ENCODE peak calls at places on chromosomes 6 and 20, in five cellular contexts. O is upper lobe of left lung, P is MM.1S, Y is adrenal gland, Q is right lobe of liver. R is an unnamed sample. For H3K36me3 and H3K4me1, the result is how much of the 10 kb centered on the place peaks cover.

GRCh38 chr6:152356016-152356415 is 281.1 kb downstream of the SYNE1 start:
- DNase-seq in O (no peak), P (no peak), Y (no peak), Q (no peak), R (no peak)

GRCh38 chr20:39800548-39800947 is 838.4 kb downstream of the DHX35 start:
- DNase-seq in O (no peak), P (peak), Y (peak), Q (no peak), R (no peak)

GRCh38 chr6:28534880-28535279 is 9.2 kb downstream of the GPX5 start:
- DNase-seq in O (no peak), P (no peak), Y (no peak), Q (no peak), R (no peak)

GRCh38 chr6:13979284-13980171 is 54.8 kb downstream of the RNF182 start:
- DNase-seq in O (no peak), P (no peak), Y (no peak), Q (no peak), R (no peak)

GRCh38 chr6:1031671-1032070 is 280.2 kb upstream of the FOXQ1 start:
- DNase-seq in O (no peak), P (no peak), Y (no peak), Q (no peak), R (no peak)

GRCh38 chr20:62952373-62953166 is at the start of gene SLC17A9:
- DNase-seq in O (peak), P (peak), Y (peak), Q (peak), R (peak)

GRCh38 chr6:62323818-62324217 is 37.8 kb upstream of the KHDRBS2 start:
- DNase-seq in O (no peak), P (no peak), Y (no peak), Q (no peak), R (no peak)

GRCh38 chr6:50145125-50145524 is 95.4 kb upstream of the DEFB112 start:
- DNase-seq in O (no peak), P (no peak), Y (no peak), Q (no peak), R (no peak)

GRCh38 chr6:37698264-37699137 is 818 bp upstream of the MDGA1 start:
- DNase-seq in O (peak), P (peak), Y (no peak), Q (peak), R (peak)

GRCh38 chr20:53493201-53493908 is 100.3 kb downstream of the ZNF217 start:
- DNase-seq in O (no peak), P (no peak), Y (no peak), Q (no peak), R (no peak)

GRCh38 chr20:34998331-34998950 is 42.8 kb downstream of the MYH7B start:
- DNase-seq in O (no peak), P (no peak), Y (peak), Q (no peak), R (no peak)

GRCh38 chr6:88945596-88945995 is 17.8 kb downstream of the RNGTT start:
- DNase-seq in O (no peak), P (no peak), Y (no peak), Q (no peak), R (no peak)

GRCh38 chr6:116268589-116269293 is 11.0 kb downstream of the TSPYL1 start:
- DNase-seq in O (no peak), P (peak), Y (no peak), Q (no peak), R (no peak)

GRCh38 chr20:62733891-62734290 is 25.3 kb downstream of the NTSR1 start:
- DNase-seq in O (no peak), P (no peak), Y (no peak), Q (peak), R (no peak)

GRCh38 chr6:158057213-158057987 is 75.7 kb downstream of the SYNJ2 start:
- DNase-seq in O (no peak), P (no peak), Y (peak), Q (no peak), R (no peak)

GRCh38 chr6:147382945-147383554 is 125.4 kb upstream of the SAMD5 start:
- DNase-seq in O (no peak), P (peak), Y (no peak), Q (no peak), R (no peak)

GRCh38 chr6:161549977-161550655 is 276.3 kb upstream of the AGPAT4 start:
- DNase-seq in O (no peak), P (no peak), Y (no peak), Q (no peak), R (no peak)

GRCh38 chr6:110337481-110337880 is 20.7 kb downstream of the METTL24 start:
- DNase-seq in O (no peak), P (no peak), Y (no peak), Q (no peak), R (no peak)

GRCh38 chr6:30101939-30102700 is 10.8 kb downstream of the TRIM31 start:
- DNase-seq in O (peak), P (peak), Y (peak), Q (peak), R (peak)

GRCh38 chr20:51428451-51429143 is 113.9 kb downstream of the NFATC2 start:
- DNase-seq in O (peak), P (no peak), Y (no peak), Q (no peak), R (no peak)

GRCh38 chr6:160031442-160031841 is 62.6 kb downstream of the IGF2R start:
- DNase-seq in O (no peak), P (no peak), Y (no peak), Q (no peak), R (no peak)

GRCh38 chr6:122432816-122433215 is 33.4 kb downstream of the HSF2 start:
- DNase-seq in O (no peak), P (no peak), Y (no peak), Q (no peak), R (no peak)

GRCh38 chr6:122429328-122429727 is 29.9 kb downstream of the HSF2 start:
- DNase-seq in O (no peak), P (no peak), Y (no peak), Q (no peak), R (no peak)

GRCh38 chr6:122431780-122432179 is 32.3 kb downstream of the HSF2 start:
- DNase-seq in O (no peak), P (no peak), Y (no peak), Q (no peak), R (no peak)

GRCh38 chr6:122426597-122426996 is 27.1 kb downstream of the HSF2 start:
- DNase-seq in O (no peak), P (no peak), Y (no peak), Q (no peak), R (no peak)

DNA sequence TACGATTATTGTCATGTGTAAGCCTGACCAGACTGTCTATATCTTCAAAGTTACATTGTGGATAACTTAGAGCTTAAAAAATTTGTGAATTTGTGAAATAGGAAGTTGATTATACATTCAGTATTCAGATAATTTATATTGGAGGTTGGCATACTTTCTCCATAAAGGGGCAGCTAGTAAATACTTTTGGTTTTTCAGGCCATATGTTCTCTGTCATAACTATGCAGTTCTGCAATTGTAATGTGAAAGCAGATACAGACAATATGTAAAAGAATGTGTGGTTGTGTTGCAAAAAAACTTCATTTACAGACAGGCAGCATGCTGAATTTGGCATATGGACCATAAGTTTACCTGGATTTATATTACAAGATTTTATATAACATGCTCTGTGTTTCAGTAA is 29.3 kb downstream of the HSF2 start:
- DNase-seq in O (no peak), P (no peak), Y (no peak), Q (no peak), R (no peak)
- H3K36me3 ChIP-seq in O (half or more), P (under half), Y (under half), Q (under half), R (under half)

GRCh38 chr6:20841806-20842205 is 307.5 kb downstream of the CDKAL1 start:
- DNase-seq in O (no peak), P (no peak), Y (no peak), Q (no peak), R (no peak)

GRCh38 chr6:20837189-20837588 is 302.9 kb downstream of the CDKAL1 start:
- DNase-seq in O (no peak), P (no peak), Y (no peak), Q (no peak), R (no peak)

GRCh38 chr6:20840675-20841074 is 306.4 kb downstream of the CDKAL1 start:
- DNase-seq in O (no peak), P (no peak), Y (no peak), Q (no peak), R (no peak)

GRCh38 chr6:20838113-20838512 is 303.9 kb downstream of the CDKAL1 start:
- DNase-seq in O (no peak), P (no peak), Y (no peak), Q (no peak), R (no peak)

DNA sequence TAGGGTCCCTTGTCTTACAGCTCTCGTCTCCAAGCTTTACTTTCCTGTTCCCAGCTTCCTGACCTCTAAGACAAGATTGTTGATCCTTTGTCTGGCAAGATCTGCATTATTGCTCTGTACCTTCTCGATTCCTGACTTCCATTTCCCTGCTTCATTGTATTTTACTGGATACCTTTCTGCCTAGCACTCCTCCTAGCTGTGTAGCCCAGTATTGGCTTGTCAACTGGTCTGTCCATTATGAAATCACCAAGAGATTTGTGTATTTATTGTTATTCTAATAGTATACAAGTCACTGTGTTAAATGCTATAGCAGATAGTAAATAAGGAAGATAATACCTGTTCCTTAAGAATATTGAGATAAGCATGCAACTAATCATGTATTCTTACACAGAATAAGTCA is 305.4 kb downstream of the CDKAL1 start:
- DNase-seq in O (no peak), P (no peak), Y (no peak), Q (no peak), R (no peak)
- TF ChIP-seq CTCF in O (no peak), P (no peak), Y (no peak), Q (no peak), R (no peak)

DNA sequence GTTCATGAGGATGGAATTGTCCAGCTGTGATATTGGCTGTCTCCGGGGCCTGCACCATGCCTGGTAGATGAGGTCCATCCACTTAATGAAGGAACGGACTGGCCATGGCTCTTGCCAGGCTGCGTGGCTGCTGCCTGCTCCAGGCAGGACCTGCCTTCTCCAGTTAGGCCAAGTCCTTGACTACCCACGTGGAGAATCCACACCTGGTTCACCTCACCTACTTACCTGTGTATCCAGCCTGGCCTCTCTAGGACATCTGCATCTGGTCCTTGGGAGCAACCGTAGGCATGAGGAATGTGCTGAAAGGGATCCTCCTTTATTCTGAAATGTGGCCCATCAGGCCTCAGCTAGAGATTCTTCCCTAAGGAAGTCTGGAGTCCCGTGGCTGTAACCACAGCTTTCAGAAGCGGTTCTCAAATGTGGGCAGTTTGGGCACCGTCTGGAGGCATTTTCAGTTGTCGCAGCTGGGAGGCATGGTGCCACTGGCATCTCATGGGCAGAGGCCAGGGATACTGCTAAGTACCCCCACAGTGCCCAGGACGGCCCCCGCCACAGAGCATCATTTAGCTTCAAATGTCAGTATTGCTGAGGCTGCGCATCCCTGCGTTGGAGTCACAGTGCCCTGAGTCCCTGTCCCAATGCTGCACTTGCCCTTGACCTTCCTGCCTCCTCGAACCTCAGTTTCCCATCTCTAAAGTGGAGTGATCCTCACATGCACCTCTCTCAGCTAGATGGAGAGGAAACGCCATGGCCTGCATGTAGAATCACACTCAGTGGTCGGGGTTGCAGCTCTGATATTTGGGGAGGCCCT is 67.5 kb downstream of the PHACTR3 start:
- DNase-seq in O (no peak), P (no peak), Y (no peak), Q (no peak), R (no peak)
- H3K4me1 ChIP-seq in O (under half), P (under half), Y (under half), Q (under half), R (under half)

GRCh38 chr20:48102821-48103635 is 317.7 kb upstream of the SULF2 start:
- DNase-seq in O (no peak), P (no peak), Y (no peak), Q (no peak), R (no peak)

GRCh38 chr20:48102076-48102787 is 317.0 kb upstream of the SULF2 start:
- DNase-seq in O (no peak), P (no peak), Y (no peak), Q (peak), R (no peak)

GRCh38 chr20:48106428-48106827 is 321.1 kb upstream of the SULF2 start:
- DNase-seq in O (no peak), P (no peak), Y (no peak), Q (no peak), R (no peak)

DNA sequence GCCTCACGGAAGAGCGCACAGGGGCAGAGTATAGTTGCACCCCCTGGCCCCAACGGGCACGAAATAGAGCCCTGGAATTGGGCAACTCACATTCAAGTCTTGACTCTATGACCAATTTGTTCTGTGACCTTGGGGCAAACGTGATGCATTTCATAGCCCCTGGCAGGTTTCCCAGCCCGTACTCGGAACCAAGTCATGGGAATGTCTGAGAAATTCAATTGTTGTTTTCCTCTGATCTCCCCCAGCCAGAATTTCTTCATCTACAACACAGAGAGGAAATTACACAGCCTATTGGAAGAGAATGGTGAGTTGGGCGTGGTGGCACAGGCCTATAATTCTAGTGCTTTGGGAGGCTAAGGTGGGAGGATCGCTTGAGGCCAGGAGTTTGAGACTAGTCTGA is 322.3 kb upstream of the SULF2 start:
- DNase-seq in O (no peak), P (no peak), Y (peak), Q (no peak), R (no peak)
- H3K36me3 ChIP-seq in O (under half), P (under half), Y (under half), Q (under half), R (under half)

R was measured in colonic mucosa.